ENCODE peak calls at places on chromosomes 2 and 18, in nine cellular contexts. One of them, this sample, is unnamed.

GRCh38 chr2:83342860-83343329 is 1116.2 kb downstream of the SUCLG1 start:
- DNase-seq in CD8-positive, alpha-beta T cell: no peak
- DNase-seq in neural progenitor cell: no peak
- DNase-seq in body of pancreas: no peak
- DNase-seq in CD4-positive, alpha-beta memory T cell: peak; percentile 28
- DNase-seq in ovary: no peak
- DNase-seq in WERI-Rb-1: no peak
- DNase-seq in GM23338: no peak
- DNase-seq in IMR-90: no peak
- DNase-seq in this sample: no peak

GRCh38 chr2:127953128-127953718 is 67.5 kb upstream of the AMMECR1L start:
- DNase-seq in CD8-positive, alpha-beta T cell: no peak
- DNase-seq in IMR-90: peak; percentile 61
- DNase-seq in neural progenitor cell: no peak
- DNase-seq in body of pancreas: peak; percentile 31
- DNase-seq in ovary: peak; percentile 56
- DNase-seq in CD4-positive, alpha-beta memory T cell: no peak
- DNase-seq in GM23338: no peak
- DNase-seq in WERI-Rb-1: no peak
- DNase-seq in this sample: no peak

GRCh38 chr2:7430869-7431641 is 513.8 kb downstream of the RNF144A start:
- DNase-seq in ovary: no peak
- DNase-seq in neural progenitor cell: peak; percentile 64
- DNase-seq in CD8-positive, alpha-beta T cell: peak; percentile 85
- DNase-seq in IMR-90: no peak
- DNase-seq in CD4-positive, alpha-beta memory T cell: peak; percentile 19
- DNase-seq in GM23338: peak; percentile 91
- DNase-seq in WERI-Rb-1: peak; percentile 14
- DNase-seq in body of pancreas: peak; percentile 26
- DNase-seq in this sample: no peak

GRCh38 chr18:67217551-67218166 is 298.9 kb downstream of the DSEL start:
- DNase-seq in neural progenitor cell: peak; percentile 75
- DNase-seq in body of pancreas: peak; percentile 50
- DNase-seq in ovary: no peak
- DNase-seq in CD4-positive, alpha-beta memory T cell: peak; percentile 59
- DNase-seq in CD8-positive, alpha-beta T cell: peak; percentile 72
- DNase-seq in WERI-Rb-1: peak; percentile 9
- DNase-seq in GM23338: peak; percentile 75
- DNase-seq in IMR-90: peak; percentile 78
- DNase-seq in this sample: no peak

GRCh38 chr18:59571953-59572352 is 125.3 kb downstream of the CCBE1 start:
- DNase-seq in neural progenitor cell: no peak
- DNase-seq in CD4-positive, alpha-beta memory T cell: no peak
- DNase-seq in WERI-Rb-1: no peak
- DNase-seq in CD8-positive, alpha-beta T cell: no peak
- DNase-seq in GM23338: no peak
- DNase-seq in ovary: no peak
- DNase-seq in IMR-90: no peak
- DNase-seq in body of pancreas: no peak
- DNase-seq in this sample: no peak

GRCh38 chr18:42113529-42114191 is 158.6 kb downstream of the PIK3C3 start:
- DNase-seq in IMR-90: peak; percentile 39
- DNase-seq in neural progenitor cell: no peak
- DNase-seq in body of pancreas: no peak
- DNase-seq in ovary: no peak
- DNase-seq in WERI-Rb-1: no peak
- DNase-seq in CD8-positive, alpha-beta T cell: no peak
- DNase-seq in GM23338: no peak
- DNase-seq in CD4-positive, alpha-beta memory T cell: peak; percentile 2
- DNase-seq in this sample: no peak

GRCh38 chr18:4106407-4107033 is 348.6 kb downstream of the DLGAP1 start:
- DNase-seq in CD8-positive, alpha-beta T cell: peak; percentile 58
- DNase-seq in neural progenitor cell: peak; percentile 85
- DNase-seq in GM23338: peak; percentile 89
- DNase-seq in WERI-Rb-1: peak; percentile 44
- DNase-seq in IMR-90: peak; percentile 52
- DNase-seq in CD4-positive, alpha-beta memory T cell: peak; percentile 17
- DNase-seq in ovary: peak; percentile 75
- DNase-seq in body of pancreas: peak; percentile 70
- DNase-seq in this sample: no peak

GRCh38 chr2:202337133-202337532 is 39.0 kb upstream of the BMPR2 start:
- DNase-seq in CD8-positive, alpha-beta T cell: no peak
- DNase-seq in GM23338: no peak
- DNase-seq in CD4-positive, alpha-beta memory T cell: no peak
- DNase-seq in WERI-Rb-1: no peak
- DNase-seq in ovary: no peak
- DNase-seq in IMR-90: no peak
- DNase-seq in neural progenitor cell: no peak
- DNase-seq in body of pancreas: no peak
- DNase-seq in this sample: no peak

GRCh38 chr2:56671973-56672569 is 488.3 kb downstream of the CCDC85A start:
- DNase-seq in ovary: no peak
- DNase-seq in IMR-90: no peak
- DNase-seq in CD4-positive, alpha-beta memory T cell: no peak
- DNase-seq in body of pancreas: no peak
- DNase-seq in CD8-positive, alpha-beta T cell: no peak
- DNase-seq in GM23338: peak; percentile 11
- DNase-seq in neural progenitor cell: no peak
- DNase-seq in WERI-Rb-1: peak; percentile 11
- DNase-seq in this sample: no peak

GRCh38 chr2:188466761-188467160 is 175.1 kb downstream of the GULP1 start:
- DNase-seq in CD4-positive, alpha-beta memory T cell: no peak
- DNase-seq in GM23338: no peak
- DNase-seq in neural progenitor cell: no peak
- DNase-seq in ovary: no peak
- DNase-seq in WERI-Rb-1: no peak
- DNase-seq in CD8-positive, alpha-beta T cell: no peak
- DNase-seq in IMR-90: no peak
- DNase-seq in body of pancreas: no peak
- DNase-seq in this sample: no peak

GRCh38 chr2:81247648-81248047 is 943.1 kb upstream of the LRRTM1 start:
- DNase-seq in body of pancreas: no peak
- DNase-seq in IMR-90: no peak
- DNase-seq in CD4-positive, alpha-beta memory T cell: no peak
- DNase-seq in ovary: no peak
- DNase-seq in neural progenitor cell: no peak
- DNase-seq in GM23338: no peak
- DNase-seq in WERI-Rb-1: no peak
- DNase-seq in CD8-positive, alpha-beta T cell: no peak
- DNase-seq in this sample: no peak

GRCh38 chr2:179751184-179751809 is 110.1 kb downstream of the ZNF385B start:
- DNase-seq in neural progenitor cell: peak; percentile 26
- DNase-seq in CD8-positive, alpha-beta T cell: no peak
- DNase-seq in IMR-90: peak; percentile 47
- DNase-seq in ovary: no peak
- DNase-seq in GM23338: peak; percentile 42
- DNase-seq in WERI-Rb-1: no peak
- DNase-seq in body of pancreas: no peak
- DNase-seq in CD4-positive, alpha-beta memory T cell: no peak
- DNase-seq in this sample: no peak

GRCh38 chr2:172613610-172614231 is 57.8 kb downstream of the PDK1 start:
- DNase-seq in WERI-Rb-1: no peak
- DNase-seq in neural progenitor cell: no peak
- DNase-seq in ovary: no peak
- DNase-seq in CD4-positive, alpha-beta memory T cell: no peak
- DNase-seq in body of pancreas: no peak
- DNase-seq in GM23338: peak; percentile 12
- DNase-seq in CD8-positive, alpha-beta T cell: no peak
- DNase-seq in IMR-90: no peak
- DNase-seq in this sample: no peak

GRCh38 chr2:191885103-191885502 is 38.2 kb upstream of the CAVIN2 start:
- DNase-seq in CD4-positive, alpha-beta memory T cell: no peak
- DNase-seq in WERI-Rb-1: no peak
- DNase-seq in neural progenitor cell: no peak
- DNase-seq in IMR-90: no peak
- DNase-seq in GM23338: no peak
- DNase-seq in ovary: no peak
- DNase-seq in CD8-positive, alpha-beta T cell: no peak
- DNase-seq in body of pancreas: no peak
- DNase-seq in this sample: no peak
- H3K27ac ChIP-seq in CD4-positive, alpha-beta memory T cell: no peak overlapping the region
- H3K27ac ChIP-seq in WERI-Rb-1: no peak overlapping the region
- H3K27ac ChIP-seq in neural progenitor cell: no peak overlapping the region
- H3K27ac ChIP-seq in IMR-90: no peak overlapping the region
- H3K27ac ChIP-seq in GM23338: no peak overlapping the region
- H3K27ac ChIP-seq in ovary: no peak overlapping the region
- H3K27ac ChIP-seq in CD8-positive, alpha-beta T cell: no peak overlapping the region
- H3K27ac ChIP-seq in body of pancreas: no peak overlapping the region
- H3K27ac ChIP-seq in this sample: no peak overlapping the region

DNA sequence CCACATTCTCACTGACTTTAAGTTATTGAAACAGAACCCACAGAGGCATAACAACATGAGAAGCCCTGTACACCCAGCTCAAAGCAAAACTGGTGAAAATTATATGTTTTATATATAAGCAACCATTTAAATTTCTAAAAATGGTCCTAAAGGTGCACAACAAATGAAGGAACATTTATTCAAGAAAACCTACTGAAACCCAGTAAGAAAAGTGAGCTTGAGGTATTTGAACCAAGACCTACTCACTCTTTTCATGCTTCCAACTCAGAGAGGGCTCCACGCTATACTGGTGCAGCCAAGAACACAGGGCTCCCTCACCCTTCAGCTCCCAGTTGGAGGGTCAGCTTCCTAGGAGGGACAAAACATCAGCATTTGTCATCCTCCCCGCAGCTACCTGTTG is 2.1 kb upstream of the CACNB4 start:
- DNase-seq in GM23338: no peak
- DNase-seq in neural progenitor cell: no peak
- DNase-seq in CD8-positive, alpha-beta T cell: no peak
- DNase-seq in IMR-90: no peak
- DNase-seq in body of pancreas: no peak
- DNase-seq in ovary: no peak
- DNase-seq in CD4-positive, alpha-beta memory T cell: no peak
- DNase-seq in WERI-Rb-1: no peak
- DNase-seq in this sample: no peak
- H3K27ac ChIP-seq in GM23338: no peak overlapping the region
- H3K27ac ChIP-seq in neural progenitor cell: no peak overlapping the region
- H3K27ac ChIP-seq in CD8-positive, alpha-beta T cell: no peak overlapping the region
- H3K27ac ChIP-seq in IMR-90: no peak overlapping the region
- H3K27ac ChIP-seq in body of pancreas: no peak overlapping the region
- H3K27ac ChIP-seq in ovary: no peak overlapping the region
- H3K27ac ChIP-seq in CD4-positive, alpha-beta memory T cell: no peak overlapping the region
- H3K27ac ChIP-seq in WERI-Rb-1: no peak overlapping the region
- H3K27ac ChIP-seq in this sample: no peak overlapping the region

GRCh38 chr18:25166113-25166512 is 185.9 kb downstream of the ZNF521 start:
- DNase-seq in neural progenitor cell: no peak
- DNase-seq in WERI-Rb-1: no peak
- DNase-seq in CD4-positive, alpha-beta memory T cell: no peak
- DNase-seq in CD8-positive, alpha-beta T cell: no peak
- DNase-seq in IMR-90: peak; percentile 73
- DNase-seq in ovary: no peak
- DNase-seq in body of pancreas: no peak
- DNase-seq in GM23338: no peak
- DNase-seq in this sample: no peak

GRCh38 chr18:25164211-25164836 is 187.6 kb downstream of the ZNF521 start:
- DNase-seq in CD4-positive, alpha-beta memory T cell: no peak
- DNase-seq in GM23338: no peak
- DNase-seq in neural progenitor cell: no peak
- DNase-seq in ovary: no peak
- DNase-seq in IMR-90: no peak
- DNase-seq in WERI-Rb-1: no peak
- DNase-seq in CD8-positive, alpha-beta T cell: no peak
- DNase-seq in body of pancreas: no peak
- DNase-seq in this sample: no peak

GRCh38 chr18:25168011-25168410 is 184.0 kb downstream of the ZNF521 start:
- DNase-seq in IMR-90: no peak
- DNase-seq in ovary: no peak
- DNase-seq in neural progenitor cell: no peak
- DNase-seq in CD4-positive, alpha-beta memory T cell: no peak
- DNase-seq in body of pancreas: no peak
- DNase-seq in CD8-positive, alpha-beta T cell: no peak
- DNase-seq in WERI-Rb-1: no peak
- DNase-seq in GM23338: peak; percentile 10
- DNase-seq in this sample: no peak

GRCh38 chr18:25169701-25170100 is 182.3 kb downstream of the ZNF521 start:
- DNase-seq in body of pancreas: no peak
- DNase-seq in CD4-positive, alpha-beta memory T cell: no peak
- DNase-seq in WERI-Rb-1: no peak
- DNase-seq in CD8-positive, alpha-beta T cell: no peak
- DNase-seq in ovary: no peak
- DNase-seq in GM23338: no peak
- DNase-seq in IMR-90: peak; percentile 53
- DNase-seq in neural progenitor cell: no peak
- DNase-seq in this sample: no peak

DNA sequence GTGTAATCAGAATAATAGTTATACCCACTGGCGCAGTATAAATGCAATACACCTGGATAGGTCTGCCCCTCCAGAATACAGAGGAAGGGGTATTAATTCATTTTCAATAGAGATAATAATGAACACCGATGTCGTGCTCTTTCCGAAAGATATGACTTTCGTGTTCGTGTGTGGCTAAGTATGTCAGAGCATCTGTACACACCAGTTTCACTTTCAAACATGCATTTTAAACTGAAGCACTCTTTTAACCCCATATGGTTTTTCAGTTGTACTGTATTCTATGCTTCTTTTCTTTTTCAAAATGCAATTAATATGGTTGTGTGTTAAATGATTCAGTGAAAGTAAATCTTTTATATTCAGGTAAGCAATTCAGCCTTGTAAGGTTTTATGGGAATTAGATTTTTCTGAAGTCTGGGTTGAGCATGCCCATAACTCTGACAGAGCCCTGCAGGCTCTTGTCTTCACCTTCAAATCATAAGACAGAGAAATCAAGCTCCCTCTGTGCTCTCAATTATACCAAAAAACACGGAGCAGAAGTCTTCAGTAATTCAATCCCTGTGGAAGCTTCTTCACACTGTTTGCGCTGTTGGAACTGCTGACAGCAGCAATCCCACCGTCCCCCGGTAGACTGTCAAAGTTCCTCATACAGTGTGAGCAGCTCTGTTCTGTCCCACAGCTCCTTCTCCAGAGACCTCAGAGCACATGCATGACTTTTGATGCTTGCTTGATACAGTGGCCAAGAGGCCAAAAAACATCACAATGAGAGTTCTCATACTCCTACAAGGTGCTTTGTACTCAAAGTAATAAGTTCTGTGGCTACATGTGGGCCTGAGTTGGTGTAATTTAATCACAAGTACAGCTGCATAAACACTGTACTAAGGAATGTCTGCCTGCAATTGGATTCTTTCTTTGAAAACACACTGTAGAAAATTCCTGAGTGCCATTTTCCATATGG is 186.9 kb downstream of the ZNF521 start:
- DNase-seq in body of pancreas: no peak
- DNase-seq in ovary: no peak
- DNase-seq in CD8-positive, alpha-beta T cell: no peak
- DNase-seq in CD4-positive, alpha-beta memory T cell: no peak
- DNase-seq in WERI-Rb-1: no peak
- DNase-seq in neural progenitor cell: no peak
- DNase-seq in GM23338: no peak
- DNase-seq in IMR-90: peak; percentile 84
- DNase-seq in this sample: no peak
- H3K27ac ChIP-seq in body of pancreas: no peak overlapping the region
- H3K27ac ChIP-seq in ovary: peak overlapping the region; percentile 59
- H3K27ac ChIP-seq in CD8-positive, alpha-beta T cell: no peak overlapping the region
- H3K27ac ChIP-seq in CD4-positive, alpha-beta memory T cell: no peak overlapping the region
- H3K27ac ChIP-seq in WERI-Rb-1: no peak overlapping the region
- H3K27ac ChIP-seq in neural progenitor cell: peak overlapping the region; percentile 50
- H3K27ac ChIP-seq in GM23338: no peak overlapping the region
- H3K27ac ChIP-seq in IMR-90: peak overlapping the region; percentile 92
- H3K27ac ChIP-seq in this sample: no peak overlapping the region

GRCh38 chr2:10428936-10429335 is 19.2 kb downstream of the ODC1 start:
- DNase-seq in body of pancreas: no peak
- DNase-seq in neural progenitor cell: no peak
- DNase-seq in ovary: no peak
- DNase-seq in IMR-90: no peak
- DNase-seq in CD8-positive, alpha-beta T cell: no peak
- DNase-seq in GM23338: no peak
- DNase-seq in WERI-Rb-1: no peak
- DNase-seq in CD4-positive, alpha-beta memory T cell: no peak
- DNase-seq in this sample: no peak
- H3K27ac ChIP-seq in body of pancreas: no peak overlapping the region
- H3K27ac ChIP-seq in neural progenitor cell: no peak overlapping the region
- H3K27ac ChIP-seq in ovary: no peak overlapping the region
- H3K27ac ChIP-seq in IMR-90: no peak overlapping the region
- H3K27ac ChIP-seq in CD8-positive, alpha-beta T cell: no peak overlapping the region
- H3K27ac ChIP-seq in GM23338: no peak overlapping the region
- H3K27ac ChIP-seq in WERI-Rb-1: no peak overlapping the region
- H3K27ac ChIP-seq in CD4-positive, alpha-beta memory T cell: no peak overlapping the region
- H3K27ac ChIP-seq in this sample: no peak overlapping the region

This sample was measured in epithelial cell of prostate.